ENCODE peak calls at places on chromosomes 11 and 22, in five cellular contexts. U, H, R, F and M are unnamed samples.

GRCh38 chr11:35633827-35634226 is 15.6 kb downstream of the FJX1 start:
- DNase-seq in R (no peak), F (no peak), H (no peak), U (no peak), M (no peak)

GRCh38 chr22:20567993-20568417 is 60.6 kb downstream of the MED15 start:
- DNase-seq in U (no peak), F (no peak), R (peak; percentile 59), H (peak; percentile 51), M (peak; percentile 76)

GRCh38 chr22:32309585-32310251 is 47.9 kb upstream of the RFPL3 start:
- DNase-seq in R (no peak), F (no peak), H (no peak), U (no peak), M (no peak)

GRCh38 chr11:36105743-36106581 is 162.1 kb downstream of the LDLRAD3 start:
- DNase-seq in F (no peak), U (no peak), H (no peak), R (no peak), M (no peak)

GRCh38 chr22:41178425-41178975 is 26.6 kb upstream of the L3MBTL2 start:
- DNase-seq in U (peak; percentile 28), H (no peak), F (no peak), R (no peak), M (no peak)

GRCh38 chr11:64060861-64061444 is 25.2 kb downstream of the FLRT1 start:
- DNase-seq in U (no peak), F (peak; percentile 25), R (no peak), H (peak; percentile 82), M (peak; percentile 90)

GRCh38 chr11:742156-742546 is 5.1 kb upstream of the TALDO1 start:
- DNase-seq in F (no peak), H (no peak), R (no peak), U (no peak), M (peak; percentile 61)

GRCh38 chr11:103953797-103954495 is 82.5 kb upstream of the DDI1 start:
- DNase-seq in F (no peak), U (no peak), H (no peak), R (no peak), M (no peak)

GRCh38 chr11:88106685-88107084 is 68.6 kb downstream of the RAB38 start:
- DNase-seq in F (no peak), R (no peak), H (no peak), U (no peak), M (no peak)

GRCh38 chr11:115919341-115920086 is 415.3 kb upstream of the CADM1 start:
- DNase-seq in U (no peak), R (peak; percentile 79), F (no peak), H (no peak), M (no peak)

GRCh38 chr11:37371346-37371970 is 773.4 kb upstream of the RAG2 start:
- DNase-seq in H (no peak), R (no peak), U (no peak), F (no peak), M (no peak)

GRCh38 chr22:27875951-27876350 is 43.1 kb downstream of the PITPNB start:
- DNase-seq in F (no peak), R (no peak), H (no peak), U (no peak), M (no peak)

GRCh38 chr11:104164028-104164520 is at the start of gene PDGFD:
- DNase-seq in R (peak; percentile 70), U (peak; percentile 28), H (peak; percentile 73), F (peak; percentile 38), M (peak; percentile 95)

GRCh38 chr22:40975346-40975745 is 24.2 kb downstream of the RBX1 start:
- DNase-seq in H (no peak), F (no peak), R (no peak), U (no peak), M (no peak)

GRCh38 chr22:30880181-30880601 is 88.4 kb downstream of the MORC2 start:
- DNase-seq in F (no peak), R (no peak), U (no peak), H (peak; percentile 37), M (no peak)

GRCh38 chr22:50202130-50202671 is 1.4 kb downstream of the SELENOO start:
- DNase-seq in F (no peak), R (no peak), U (no peak), H (no peak), M (no peak)

GRCh38 chr22:24506802-24507438 is 11.8 kb downstream of the UPB1 start:
- DNase-seq in U (no peak), F (no peak), R (peak; percentile 45), H (no peak), M (peak; percentile 68)

GRCh38 chr11:110432713-110433392 is 3.1 kb downstream of the FDX1 start:
- DNase-seq in H (no peak), U (no peak), R (peak; percentile 60), F (no peak), M (no peak)

DNA sequence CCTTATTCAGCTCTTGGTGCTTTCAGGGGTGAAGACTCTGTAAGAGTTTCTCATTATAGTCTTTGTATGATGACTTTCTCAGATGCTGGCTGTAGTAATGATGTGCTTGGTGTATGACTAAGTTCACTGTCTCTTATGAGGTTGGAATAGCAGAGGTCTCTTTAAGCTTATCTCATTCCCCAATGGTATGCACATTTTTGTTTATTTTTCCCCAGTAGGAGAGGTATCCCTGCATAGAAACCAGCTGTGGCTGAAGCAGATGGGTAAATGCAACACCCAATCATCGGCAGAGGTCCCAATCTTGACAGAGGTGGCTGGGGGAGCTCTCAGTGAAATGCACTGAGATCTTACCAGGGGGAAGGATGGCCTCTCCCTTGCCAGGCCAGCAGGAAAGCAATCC is 34.6 kb downstream of the BBOX1 start:
- DNase-seq in R (peak; percentile 82), H (no peak), U (no peak), F (no peak), M (no peak)
- H3K4me1 ChIP-seq in R (peaks cover 11% of the 10 kb centered on the region), H (no peaks in the 10 kb centered on the region), U (no peaks in the 10 kb centered on the region), F (no peaks in the 10 kb centered on the region), M (no peaks in the 10 kb centered on the region)

GRCh38 chr11:60937811-60938210 is 13.6 kb downstream of the TMEM132A start:
- DNase-seq in R (no peak), U (no peak), F (no peak), H (peak; percentile 56), M (no peak)

GRCh38 chr11:60939828-60940227 is 12.1 kb downstream of the SLC15A3 start:
- DNase-seq in R (peak; percentile 32), F (no peak), U (no peak), H (no peak), M (no peak)

GRCh38 chr11:60938500-60938899 is 13.5 kb downstream of the SLC15A3 start:
- DNase-seq in U (no peak), F (no peak), H (peak; percentile 46), R (no peak), M (no peak)

GRCh38 chr11:60937144-60937527 is 12.9 kb downstream of the TMEM132A start:
- DNase-seq in R (no peak), F (no peak), U (no peak), H (peak; percentile 64), M (no peak)

GRCh38 chr11:60939301-60939700 is 12.7 kb downstream of the SLC15A3 start:
- DNase-seq in R (no peak), U (no peak), H (peak; percentile 40), F (no peak), M (no peak)
- H3K36me3 ChIP-seq in R (peaks cover 28% of the 10 kb centered on the region), U (peaks cover 85% of the 10 kb centered on the region), H (peaks cover 39% of the 10 kb centered on the region), F (no peaks in the 10 kb centered on the region), M (no peaks in the 10 kb centered on the region)

GRCh38 chr11:90192869-90193582 is 29.8 kb downstream of the CHORDC1 start:
- DNase-seq in U (no peak), F (no peak), H (no peak), R (no peak), M (no peak)
- H3K27ac ChIP-seq in U (no peak overlapping the region), F (no peak overlapping the region), H (no peak overlapping the region), R (no peak overlapping the region), M (no peak overlapping the region)

GRCh38 chr11:73189315-73189714 is 28.8 kb upstream of the P2RY2 start:
- DNase-seq in F (no peak), H (no peak), R (no peak), U (no peak), M (no peak)
- H3K4me1 ChIP-seq in F (no peaks in the 10 kb centered on the region), H (peaks cover 13% of the 10 kb centered on the region), R (peaks cover 7% of the 10 kb centered on the region), U (peaks cover 22% of the 10 kb centered on the region), M (no peaks in the 10 kb centered on the region)

GRCh38 chr11:62599069-62599696 is 2.5 kb downstream of the MTA2 start:
- DNase-seq in F (peak; percentile 94), R (peak; percentile 99), U (peak; percentile 96), H (peak; percentile 91), M (peak; percentile 97)
- H3K36me3 ChIP-seq in F (no peaks in the 10 kb centered on the region), R (peaks cover 46% of the 10 kb centered on the region), U (peaks cover 48% of the 10 kb centered on the region), H (peaks cover 50% of the 10 kb centered on the region), M (peaks cover 56% of the 10 kb centered on the region)

GRCh38 chr22:38030311-38031133 is 26.7 kb upstream of the PICK1 start:
- DNase-seq in R (peak; percentile 26), H (no peak), F (no peak), U (no peak), M (peak; percentile 74)
- H3K27ac ChIP-seq in R (no peak overlapping the region), H (no peak overlapping the region), F (no peak overlapping the region), U (peak overlapping the region; percentile 79), M (no peak overlapping the region)

GRCh38 chr11:6413791-6414231 is 5.1 kb downstream of the APBB1 start:
- DNase-seq in U (no peak), F (no peak), H (no peak), R (no peak), M (no peak)

GRCh38 chr11:6420677-6421076 is 1.8 kb upstream of the APBB1 start:
- DNase-seq in R (no peak), U (no peak), H (no peak), F (no peak), M (no peak)

GRCh38 chr11:6418958-6419611 is at the start of gene APBB1:
- DNase-seq in F (peak; percentile 82), R (peak; percentile 48), U (peak; percentile 58), H (peak; percentile 86), M (no peak)

GRCh38 chr11:6414874-6415328 is 4.0 kb downstream of the APBB1 start:
- DNase-seq in U (no peak), F (no peak), R (no peak), H (no peak), M (no peak)

GRCh38 chr11:6418199-6418957 is 516 bp downstream of the APBB1 start:
- DNase-seq in R (no peak), U (no peak), H (no peak), F (peak; percentile 40), M (peak; percentile 85)
- H3K4me1 ChIP-seq in R (peaks cover 10% of the 10 kb centered on the region), U (peaks cover 46% of the 10 kb centered on the region), H (peaks cover 13% of the 10 kb centered on the region), F (peaks cover 6% of the 10 kb centered on the region), M (no peaks in the 10 kb centered on the region)

DNA sequence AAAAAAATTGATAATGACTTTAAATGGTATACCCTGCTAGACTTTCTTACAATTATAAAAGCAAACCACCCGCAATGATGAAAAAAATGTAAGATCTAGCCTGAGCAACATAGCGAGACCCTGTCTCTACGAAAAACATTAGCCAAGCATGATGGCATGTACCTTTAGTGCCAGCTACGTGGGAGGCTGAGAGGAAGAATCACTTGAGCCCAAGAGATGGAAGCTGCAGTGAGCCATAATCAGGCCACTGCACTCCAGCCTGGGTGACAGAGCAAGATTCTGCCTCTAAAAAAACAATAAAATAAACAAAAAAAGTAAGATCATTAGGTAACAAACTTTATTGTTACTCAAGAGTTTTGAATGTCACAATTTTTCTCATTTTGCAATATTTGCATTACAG is 39.2 kb downstream of the KMT5B start:
- DNase-seq in H (no peak), R (no peak), F (no peak), U (no peak), M (no peak)
- H3K36me3 ChIP-seq in H (peaks cover 94% of the 10 kb centered on the region), R (peaks cover 45% of the 10 kb centered on the region), F (no peaks in the 10 kb centered on the region), U (peaks cover 100% of the 10 kb centered on the region), M (peaks cover 81% of the 10 kb centered on the region)